ENCODE peak calls at places on chromosome 17, in ten cellular contexts. One of them, this sample, is unnamed.

GRCh38 chr17:61570118-61570517 is 20.9 kb downstream of the NACA2 start:
- DNase-seq in AG10803: no peak
- DNase-seq in fibroblast of lung: no peak
- DNase-seq in HFF-Myc: no peak
- DNase-seq in gastrocnemius medialis: no peak
- DNase-seq in A549: peak
- DNase-seq in IMR-90: peak
- DNase-seq in foreskin fibroblast: no peak
- DNase-seq in PC-3: peak
- DNase-seq in adrenal gland: no peak
- DNase-seq in this sample: no peak

GRCh38 chr17:17837966-17838962 is 1.5 kb upstream of the SREBF1 start:
- DNase-seq in PC-3: peak
- DNase-seq in gastrocnemius medialis: no peak
- DNase-seq in HFF-Myc: no peak
- DNase-seq in A549: peak
- DNase-seq in fibroblast of lung: peak
- DNase-seq in AG10803: no peak
- DNase-seq in foreskin fibroblast: peak
- DNase-seq in adrenal gland: peak
- DNase-seq in IMR-90: peak
- DNase-seq in this sample: peak

GRCh38 chr17:79946352-79947231 is 89.1 kb downstream of the TBC1D16 start:
- DNase-seq in gastrocnemius medialis: no peak
- DNase-seq in IMR-90: no peak
- DNase-seq in PC-3: no peak
- DNase-seq in fibroblast of lung: no peak
- DNase-seq in AG10803: no peak
- DNase-seq in adrenal gland: peak
- DNase-seq in A549: no peak
- DNase-seq in HFF-Myc: no peak
- DNase-seq in foreskin fibroblast: no peak
- DNase-seq in this sample: no peak

GRCh38 chr17:897970-898619 is 81.5 kb downstream of the NXN start:
- DNase-seq in AG10803: no peak
- DNase-seq in A549: no peak
- DNase-seq in adrenal gland: no peak
- DNase-seq in gastrocnemius medialis: no peak
- DNase-seq in foreskin fibroblast: no peak
- DNase-seq in HFF-Myc: no peak
- DNase-seq in IMR-90: no peak
- DNase-seq in PC-3: no peak
- DNase-seq in fibroblast of lung: no peak
- DNase-seq in this sample: no peak

GRCh38 chr17:72122002-72122310 is 1.1 kb downstream of the SOX9 start:
- DNase-seq in IMR-90: peak
- DNase-seq in A549: no peak
- DNase-seq in foreskin fibroblast: no peak
- DNase-seq in adrenal gland: no peak
- DNase-seq in HFF-Myc: no peak
- DNase-seq in PC-3: peak
- DNase-seq in AG10803: no peak
- DNase-seq in fibroblast of lung: peak
- DNase-seq in gastrocnemius medialis: no peak
- DNase-seq in this sample: no peak

GRCh38 chr17:29442451-29442850 is 52.3 kb downstream of the TAOK1 start:
- DNase-seq in gastrocnemius medialis: no peak
- DNase-seq in adrenal gland: no peak
- DNase-seq in HFF-Myc: no peak
- DNase-seq in fibroblast of lung: no peak
- DNase-seq in AG10803: no peak
- DNase-seq in IMR-90: no peak
- DNase-seq in PC-3: no peak
- DNase-seq in A549: no peak
- DNase-seq in foreskin fibroblast: no peak
- DNase-seq in this sample: no peak

GRCh38 chr17:39064374-39064773 is 87.1 kb downstream of the PLXDC1 start:
- DNase-seq in IMR-90: peak
- DNase-seq in PC-3: peak
- DNase-seq in HFF-Myc: no peak
- DNase-seq in gastrocnemius medialis: no peak
- DNase-seq in adrenal gland: no peak
- DNase-seq in foreskin fibroblast: peak
- DNase-seq in fibroblast of lung: peak
- DNase-seq in A549: no peak
- DNase-seq in AG10803: peak
- DNase-seq in this sample: peak

GRCh38 chr17:38572665-38573365 is 32.9 kb downstream of the SRCIN1 start:
- DNase-seq in foreskin fibroblast: peak
- DNase-seq in AG10803: no peak
- DNase-seq in fibroblast of lung: no peak
- DNase-seq in gastrocnemius medialis: no peak
- DNase-seq in A549: peak
- DNase-seq in IMR-90: no peak
- DNase-seq in adrenal gland: no peak
- DNase-seq in PC-3: peak
- DNase-seq in HFF-Myc: no peak
- DNase-seq in this sample: no peak

GRCh38 chr17:62920300-62920699 is 45.7 kb upstream of the TANC2 start:
- DNase-seq in PC-3: no peak
- DNase-seq in gastrocnemius medialis: no peak
- DNase-seq in fibroblast of lung: no peak
- DNase-seq in AG10803: no peak
- DNase-seq in adrenal gland: no peak
- DNase-seq in HFF-Myc: no peak
- DNase-seq in foreskin fibroblast: no peak
- DNase-seq in IMR-90: no peak
- DNase-seq in A549: no peak
- DNase-seq in this sample: no peak

GRCh38 chr17:62912363-62912762 is 53.7 kb upstream of the TANC2 start:
- DNase-seq in HFF-Myc: no peak
- DNase-seq in AG10803: no peak
- DNase-seq in gastrocnemius medialis: no peak
- DNase-seq in A549: no peak
- DNase-seq in IMR-90: no peak
- DNase-seq in adrenal gland: no peak
- DNase-seq in foreskin fibroblast: no peak
- DNase-seq in PC-3: no peak
- DNase-seq in fibroblast of lung: no peak
- DNase-seq in this sample: no peak

GRCh38 chr17:62919388-62919787 is 46.6 kb upstream of the TANC2 start:
- DNase-seq in adrenal gland: no peak
- DNase-seq in foreskin fibroblast: peak
- DNase-seq in IMR-90: peak
- DNase-seq in fibroblast of lung: peak
- DNase-seq in AG10803: peak
- DNase-seq in HFF-Myc: no peak
- DNase-seq in PC-3: peak
- DNase-seq in gastrocnemius medialis: no peak
- DNase-seq in A549: peak
- DNase-seq in this sample: no peak

GRCh38 chr17:62913971-62914370 is 52.1 kb upstream of the TANC2 start:
- DNase-seq in gastrocnemius medialis: no peak
- DNase-seq in AG10803: no peak
- DNase-seq in fibroblast of lung: no peak
- DNase-seq in A549: no peak
- DNase-seq in IMR-90: no peak
- DNase-seq in adrenal gland: no peak
- DNase-seq in PC-3: no peak
- DNase-seq in foreskin fibroblast: no peak
- DNase-seq in HFF-Myc: no peak
- DNase-seq in this sample: no peak

DNA sequence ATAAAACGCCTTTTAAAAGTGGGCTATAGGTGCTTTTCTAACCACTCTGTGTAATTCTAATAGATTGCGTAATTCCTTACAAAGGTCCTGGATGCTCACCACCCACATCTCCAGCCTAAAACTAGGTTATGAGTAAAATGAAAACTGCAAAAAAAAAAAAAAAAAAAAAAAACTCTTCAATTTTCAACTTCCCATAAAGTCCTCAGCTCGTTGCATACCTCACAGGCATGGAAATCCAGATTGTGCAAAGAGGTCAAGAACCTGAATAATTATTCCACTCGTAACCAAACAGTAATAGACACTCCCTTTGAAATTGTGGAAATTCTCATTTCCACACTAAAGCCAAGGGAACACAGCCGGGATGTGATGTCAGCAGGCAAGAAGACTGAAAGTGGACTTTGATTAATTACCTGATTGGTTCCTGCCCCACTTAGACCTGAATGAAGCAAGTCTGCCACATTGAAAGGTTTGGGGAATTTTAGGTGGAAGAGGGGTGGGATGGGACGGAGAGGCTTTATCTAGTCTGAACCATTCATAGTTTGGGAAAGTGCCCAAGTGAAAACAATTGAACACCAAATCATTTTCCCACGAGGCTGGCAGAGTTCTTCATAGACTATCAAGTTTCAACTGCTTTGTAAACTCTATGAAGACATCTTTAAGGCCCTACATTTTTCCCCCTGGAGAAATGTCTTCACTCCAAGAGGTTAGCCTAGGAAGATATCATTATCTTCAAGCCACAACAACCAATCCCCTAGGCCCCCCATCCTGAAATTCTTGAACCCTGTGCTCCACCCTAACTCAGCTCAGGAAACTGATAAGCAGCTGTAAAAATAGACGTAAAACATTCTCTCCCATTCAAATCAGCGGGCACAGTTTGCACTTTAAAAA is 49.1 kb upstream of the TANC2 start:
- DNase-seq in HFF-Myc: no peak
- DNase-seq in adrenal gland: no peak
- DNase-seq in foreskin fibroblast: peak
- DNase-seq in gastrocnemius medialis: no peak
- DNase-seq in AG10803: no peak
- DNase-seq in PC-3: peak
- DNase-seq in A549: no peak
- DNase-seq in fibroblast of lung: peak
- DNase-seq in IMR-90: peak
- DNase-seq in this sample: no peak
- TF ChIP-seq CTCF in HFF-Myc: no peak
- TF ChIP-seq CTCF in adrenal gland: no peak
- TF ChIP-seq CTCF in foreskin fibroblast: no peak
- TF ChIP-seq CTCF in gastrocnemius medialis: no peak
- TF ChIP-seq CTCF in AG10803: no peak
- TF ChIP-seq CTCF in PC-3: no peak
- TF ChIP-seq CTCF in A549: no peak
- TF ChIP-seq CTCF in fibroblast of lung: no peak
- TF ChIP-seq CTCF in IMR-90: no peak
- TF ChIP-seq CTCF in this sample: no peak

GRCh38 chr17:47066841-47067682 is 88.0 kb upstream of the RPRML start:
- DNase-seq in gastrocnemius medialis: peak
- DNase-seq in AG10803: peak
- DNase-seq in A549: peak
- DNase-seq in IMR-90: peak
- DNase-seq in adrenal gland: peak
- DNase-seq in PC-3: peak
- DNase-seq in fibroblast of lung: peak
- DNase-seq in HFF-Myc: peak
- DNase-seq in foreskin fibroblast: peak
- DNase-seq in this sample: peak
- TF ChIP-seq CTCF in gastrocnemius medialis: peak
- TF ChIP-seq CTCF in AG10803: peak
- TF ChIP-seq CTCF in A549: no peak
- TF ChIP-seq CTCF in IMR-90: peak
- TF ChIP-seq CTCF in adrenal gland: peak
- TF ChIP-seq CTCF in PC-3: no peak
- TF ChIP-seq CTCF in fibroblast of lung: peak
- TF ChIP-seq CTCF in HFF-Myc: peak
- TF ChIP-seq CTCF in foreskin fibroblast: no peak
- TF ChIP-seq CTCF in this sample: peak

GRCh38 chr17:42313389-42313772 is 25.1 kb downstream of the STAT5A start:
- DNase-seq in adrenal gland: no peak
- DNase-seq in A549: no peak
- DNase-seq in HFF-Myc: no peak
- DNase-seq in fibroblast of lung: no peak
- DNase-seq in foreskin fibroblast: no peak
- DNase-seq in IMR-90: no peak
- DNase-seq in PC-3: no peak
- DNase-seq in AG10803: no peak
- DNase-seq in gastrocnemius medialis: no peak
- DNase-seq in this sample: no peak

GRCh38 chr17:42311240-42312034 is 23.1 kb downstream of the STAT5A start:
- DNase-seq in HFF-Myc: peak
- DNase-seq in PC-3: no peak
- DNase-seq in AG10803: peak
- DNase-seq in fibroblast of lung: peak
- DNase-seq in gastrocnemius medialis: peak
- DNase-seq in adrenal gland: peak
- DNase-seq in foreskin fibroblast: peak
- DNase-seq in IMR-90: peak
- DNase-seq in A549: no peak
- DNase-seq in this sample: peak

GRCh38 chr17:42312035-42312284 is 23.7 kb downstream of the STAT5A start:
- DNase-seq in AG10803: no peak
- DNase-seq in foreskin fibroblast: no peak
- DNase-seq in PC-3: no peak
- DNase-seq in HFF-Myc: no peak
- DNase-seq in fibroblast of lung: no peak
- DNase-seq in gastrocnemius medialis: no peak
- DNase-seq in IMR-90: no peak
- DNase-seq in A549: no peak
- DNase-seq in adrenal gland: no peak
- DNase-seq in this sample: no peak

GRCh38 chr17:42313773-42314566 is 25.7 kb downstream of the STAT5A start:
- DNase-seq in gastrocnemius medialis: no peak
- DNase-seq in AG10803: no peak
- DNase-seq in adrenal gland: peak
- DNase-seq in IMR-90: no peak
- DNase-seq in HFF-Myc: no peak
- DNase-seq in A549: no peak
- DNase-seq in foreskin fibroblast: no peak
- DNase-seq in fibroblast of lung: no peak
- DNase-seq in PC-3: no peak
- DNase-seq in this sample: no peak

DNA sequence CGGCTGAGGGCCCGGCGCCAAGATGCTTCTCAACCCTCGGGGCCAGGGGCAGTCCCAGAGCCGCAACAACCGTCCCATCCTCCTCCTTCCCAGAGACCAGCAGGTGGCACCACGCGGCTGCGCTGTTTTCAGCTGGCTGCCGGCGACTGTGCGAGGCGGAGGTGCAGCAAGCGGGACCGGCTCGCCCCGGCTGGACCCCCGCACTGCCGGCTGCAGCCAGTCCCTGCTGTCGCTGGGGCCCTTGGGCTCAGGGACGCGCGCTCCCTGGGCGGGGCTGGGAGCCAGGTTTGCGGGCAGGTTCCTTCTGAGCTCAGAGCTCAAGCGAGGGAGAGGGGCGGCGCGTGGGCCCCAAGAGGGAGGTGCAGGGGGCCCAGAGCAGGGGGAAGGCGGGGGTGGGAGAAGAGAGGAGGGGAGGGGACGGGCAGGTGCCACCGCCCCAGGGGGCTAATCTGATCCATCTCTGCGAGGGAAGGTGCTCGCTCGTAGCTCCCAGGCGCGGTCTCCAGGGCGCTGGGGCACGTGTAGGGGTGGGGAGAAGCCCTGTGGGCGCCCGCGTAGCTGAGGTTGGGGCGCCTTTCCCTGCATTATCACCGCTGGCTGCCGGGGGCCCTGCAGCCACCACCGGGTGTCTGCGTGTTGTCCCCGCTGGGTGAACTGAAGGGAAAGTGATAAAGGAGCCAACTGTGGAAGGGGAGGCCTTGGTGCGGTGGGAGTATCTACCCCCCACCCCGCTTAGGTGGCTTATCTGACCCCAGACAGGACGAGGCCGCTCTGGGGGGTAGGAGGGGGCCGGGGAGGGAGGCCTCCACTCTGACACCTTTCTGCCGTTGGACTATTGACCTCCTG is 24.2 kb downstream of the STAT5A start:
- DNase-seq in foreskin fibroblast: peak
- DNase-seq in AG10803: peak
- DNase-seq in HFF-Myc: peak
- DNase-seq in gastrocnemius medialis: peak
- DNase-seq in fibroblast of lung: peak
- DNase-seq in A549: peak
- DNase-seq in adrenal gland: peak
- DNase-seq in IMR-90: peak
- DNase-seq in PC-3: no peak
- DNase-seq in this sample: peak
- TF ChIP-seq CTCF in foreskin fibroblast: peak
- TF ChIP-seq CTCF in AG10803: peak
- TF ChIP-seq CTCF in HFF-Myc: peak
- TF ChIP-seq CTCF in gastrocnemius medialis: peak
- TF ChIP-seq CTCF in fibroblast of lung: peak
- TF ChIP-seq CTCF in A549: peak
- TF ChIP-seq CTCF in adrenal gland: peak
- TF ChIP-seq CTCF in IMR-90: peak
- TF ChIP-seq CTCF in PC-3: no peak
- TF ChIP-seq CTCF in this sample: peak

GRCh38 chr17:43365356-43365755 is 33.4 kb upstream of the ARL4D start:
- DNase-seq in fibroblast of lung: no peak
- DNase-seq in A549: peak
- DNase-seq in foreskin fibroblast: peak
- DNase-seq in IMR-90: no peak
- DNase-seq in adrenal gland: no peak
- DNase-seq in HFF-Myc: no peak
- DNase-seq in gastrocnemius medialis: no peak
- DNase-seq in AG10803: no peak
- DNase-seq in PC-3: no peak
- DNase-seq in this sample: no peak
- TF ChIP-seq CTCF in fibroblast of lung: no peak
- TF ChIP-seq CTCF in A549: no peak
- TF ChIP-seq CTCF in foreskin fibroblast: no peak
- TF ChIP-seq CTCF in IMR-90: no peak
- TF ChIP-seq CTCF in adrenal gland: no peak
- TF ChIP-seq CTCF in HFF-Myc: no peak
- TF ChIP-seq CTCF in gastrocnemius medialis: peak
- TF ChIP-seq CTCF in AG10803: peak
- TF ChIP-seq CTCF in PC-3: peak
- TF ChIP-seq CTCF in this sample: peak